ENCODE peak calls at places on chromosomes 3 and 15, in nine cellular contexts. One of them, this sample, is unnamed.

GRCh38 chr3:158727499-158728377 is 4.5 kb downstream of the RARRES1 start:
- DNase-seq in MCF 10A: peak
- DNase-seq in suprapubic skin: no peak
- DNase-seq in nephron progenitor cell: peak
- DNase-seq in GM20000: peak
- DNase-seq in cardiac fibroblast: peak
- DNase-seq in progenitor cell of endocrine pancreas: peak
- DNase-seq in neural crest cell: peak
- DNase-seq in ascending aorta: peak
- DNase-seq in this sample: no peak

GRCh38 chr3:40770046-40770445 is 245.3 kb downstream of the ZNF621 start:
- DNase-seq in MCF 10A: no peak
- DNase-seq in neural crest cell: no peak
- DNase-seq in ascending aorta: no peak
- DNase-seq in cardiac fibroblast: no peak
- DNase-seq in progenitor cell of endocrine pancreas: no peak
- DNase-seq in nephron progenitor cell: no peak
- DNase-seq in suprapubic skin: no peak
- DNase-seq in GM20000: no peak
- DNase-seq in this sample: no peak

GRCh38 chr15:74294010-74294409 is 57.9 kb downstream of the CCDC33 start:
- DNase-seq in nephron progenitor cell: no peak
- DNase-seq in MCF 10A: no peak
- DNase-seq in ascending aorta: no peak
- DNase-seq in progenitor cell of endocrine pancreas: no peak
- DNase-seq in cardiac fibroblast: no peak
- DNase-seq in GM20000: no peak
- DNase-seq in suprapubic skin: no peak
- DNase-seq in neural crest cell: no peak
- DNase-seq in this sample: no peak

GRCh38 chr3:24259901-24260512 is 234.6 kb downstream of the THRB start:
- DNase-seq in cardiac fibroblast: peak
- DNase-seq in MCF 10A: peak
- DNase-seq in neural crest cell: no peak
- DNase-seq in suprapubic skin: no peak
- DNase-seq in nephron progenitor cell: no peak
- DNase-seq in progenitor cell of endocrine pancreas: no peak
- DNase-seq in GM20000: no peak
- DNase-seq in ascending aorta: peak
- DNase-seq in this sample: no peak

GRCh38 chr15:63203451-63204090 is 14.2 kb downstream of the RAB8B start:
- DNase-seq in ascending aorta: no peak
- DNase-seq in GM20000: no peak
- DNase-seq in neural crest cell: no peak
- DNase-seq in cardiac fibroblast: no peak
- DNase-seq in MCF 10A: no peak
- DNase-seq in nephron progenitor cell: no peak
- DNase-seq in progenitor cell of endocrine pancreas: no peak
- DNase-seq in suprapubic skin: no peak
- DNase-seq in this sample: no peak

GRCh38 chr15:36936652-36937051 is 163.7 kb downstream of the MEIS2 start:
- DNase-seq in progenitor cell of endocrine pancreas: no peak
- DNase-seq in ascending aorta: no peak
- DNase-seq in MCF 10A: no peak
- DNase-seq in neural crest cell: no peak
- DNase-seq in nephron progenitor cell: no peak
- DNase-seq in cardiac fibroblast: peak
- DNase-seq in GM20000: no peak
- DNase-seq in suprapubic skin: no peak
- DNase-seq in this sample: no peak

GRCh38 chr3:184737641-184738518 is 26.0 kb upstream of the MAGEF1 start:
- DNase-seq in progenitor cell of endocrine pancreas: no peak
- DNase-seq in MCF 10A: peak
- DNase-seq in ascending aorta: peak
- DNase-seq in nephron progenitor cell: no peak
- DNase-seq in suprapubic skin: peak
- DNase-seq in GM20000: no peak
- DNase-seq in cardiac fibroblast: peak
- DNase-seq in neural crest cell: no peak
- DNase-seq in this sample: peak

GRCh38 chr15:85112997-85113396 is 131.3 kb downstream of the PDE8A start:
- DNase-seq in MCF 10A: no peak
- DNase-seq in GM20000: no peak
- DNase-seq in suprapubic skin: no peak
- DNase-seq in nephron progenitor cell: no peak
- DNase-seq in cardiac fibroblast: no peak
- DNase-seq in progenitor cell of endocrine pancreas: no peak
- DNase-seq in ascending aorta: no peak
- DNase-seq in neural crest cell: no peak
- DNase-seq in this sample: no peak

GRCh38 chr3:170524072-170524471 is 61.8 kb downstream of the SLC7A14 start:
- DNase-seq in cardiac fibroblast: no peak
- DNase-seq in ascending aorta: no peak
- DNase-seq in suprapubic skin: no peak
- DNase-seq in progenitor cell of endocrine pancreas: no peak
- DNase-seq in MCF 10A: no peak
- DNase-seq in neural crest cell: no peak
- DNase-seq in GM20000: no peak
- DNase-seq in nephron progenitor cell: no peak
- DNase-seq in this sample: no peak

GRCh38 chr3:160018959-160019358 is 30.3 kb downstream of the IL12A start:
- DNase-seq in neural crest cell: no peak
- DNase-seq in cardiac fibroblast: no peak
- DNase-seq in ascending aorta: no peak
- DNase-seq in GM20000: no peak
- DNase-seq in progenitor cell of endocrine pancreas: no peak
- DNase-seq in nephron progenitor cell: no peak
- DNase-seq in suprapubic skin: no peak
- DNase-seq in MCF 10A: no peak
- DNase-seq in this sample: no peak

GRCh38 chr3:12598890-12599289 is 42.0 kb downstream of the MKRN2 start:
- DNase-seq in suprapubic skin: no peak
- DNase-seq in ascending aorta: no peak
- DNase-seq in progenitor cell of endocrine pancreas: no peak
- DNase-seq in MCF 10A: no peak
- DNase-seq in neural crest cell: no peak
- DNase-seq in nephron progenitor cell: no peak
- DNase-seq in GM20000: no peak
- DNase-seq in cardiac fibroblast: no peak
- DNase-seq in this sample: no peak

GRCh38 chr3:12603969-12604368 is 47.1 kb downstream of the MKRN2 start:
- DNase-seq in cardiac fibroblast: no peak
- DNase-seq in nephron progenitor cell: no peak
- DNase-seq in ascending aorta: no peak
- DNase-seq in neural crest cell: no peak
- DNase-seq in GM20000: no peak
- DNase-seq in MCF 10A: no peak
- DNase-seq in progenitor cell of endocrine pancreas: no peak
- DNase-seq in suprapubic skin: no peak
- DNase-seq in this sample: no peak

GRCh38 chr3:12601072-12601471 is 44.2 kb downstream of the MKRN2 start:
- DNase-seq in ascending aorta: no peak
- DNase-seq in nephron progenitor cell: no peak
- DNase-seq in neural crest cell: no peak
- DNase-seq in MCF 10A: no peak
- DNase-seq in GM20000: no peak
- DNase-seq in progenitor cell of endocrine pancreas: no peak
- DNase-seq in suprapubic skin: no peak
- DNase-seq in cardiac fibroblast: peak
- DNase-seq in this sample: no peak
- TF ChIP-seq CTCF in ascending aorta: peak
- TF ChIP-seq CTCF in nephron progenitor cell: no peak
- TF ChIP-seq CTCF in neural crest cell: no peak
- TF ChIP-seq CTCF in MCF 10A: no peak
- TF ChIP-seq CTCF in GM20000: no peak
- TF ChIP-seq CTCF in progenitor cell of endocrine pancreas: no peak
- TF ChIP-seq CTCF in suprapubic skin: no peak
- TF ChIP-seq CTCF in cardiac fibroblast: peak
- TF ChIP-seq CTCF in this sample: peak

GRCh38 chr3:186257866-186258265 is 104.2 kb downstream of the DGKG start:
- DNase-seq in cardiac fibroblast: peak
- DNase-seq in progenitor cell of endocrine pancreas: no peak
- DNase-seq in MCF 10A: no peak
- DNase-seq in nephron progenitor cell: no peak
- DNase-seq in ascending aorta: no peak
- DNase-seq in neural crest cell: no peak
- DNase-seq in GM20000: no peak
- DNase-seq in suprapubic skin: no peak
- DNase-seq in this sample: no peak

GRCh38 chr3:186251948-186252619 is 110.0 kb downstream of the DGKG start:
- DNase-seq in MCF 10A: peak
- DNase-seq in ascending aorta: no peak
- DNase-seq in GM20000: no peak
- DNase-seq in progenitor cell of endocrine pancreas: no peak
- DNase-seq in neural crest cell: no peak
- DNase-seq in nephron progenitor cell: no peak
- DNase-seq in suprapubic skin: no peak
- DNase-seq in cardiac fibroblast: no peak
- DNase-seq in this sample: no peak

GRCh38 chr3:186255703-186256331 is 106.2 kb downstream of the DGKG start:
- DNase-seq in neural crest cell: no peak
- DNase-seq in progenitor cell of endocrine pancreas: no peak
- DNase-seq in nephron progenitor cell: peak
- DNase-seq in GM20000: peak
- DNase-seq in cardiac fibroblast: no peak
- DNase-seq in suprapubic skin: no peak
- DNase-seq in MCF 10A: peak
- DNase-seq in ascending aorta: peak
- DNase-seq in this sample: no peak

GRCh38 chr3:186258968-186259367 is 103.1 kb downstream of the DGKG start:
- DNase-seq in cardiac fibroblast: no peak
- DNase-seq in suprapubic skin: no peak
- DNase-seq in progenitor cell of endocrine pancreas: no peak
- DNase-seq in neural crest cell: no peak
- DNase-seq in ascending aorta: no peak
- DNase-seq in MCF 10A: no peak
- DNase-seq in nephron progenitor cell: no peak
- DNase-seq in GM20000: no peak
- DNase-seq in this sample: no peak

GRCh38 chr3:186254676-186255665 is 107.1 kb downstream of the DGKG start:
- DNase-seq in nephron progenitor cell: no peak
- DNase-seq in suprapubic skin: no peak
- DNase-seq in ascending aorta: peak
- DNase-seq in progenitor cell of endocrine pancreas: no peak
- DNase-seq in GM20000: peak
- DNase-seq in cardiac fibroblast: peak
- DNase-seq in neural crest cell: no peak
- DNase-seq in MCF 10A: no peak
- DNase-seq in this sample: no peak
- TF ChIP-seq CTCF in nephron progenitor cell: no peak
- TF ChIP-seq CTCF in suprapubic skin: no peak
- TF ChIP-seq CTCF in ascending aorta: no peak
- TF ChIP-seq CTCF in progenitor cell of endocrine pancreas: no peak
- TF ChIP-seq CTCF in GM20000: no peak
- TF ChIP-seq CTCF in cardiac fibroblast: no peak
- TF ChIP-seq CTCF in neural crest cell: no peak
- TF ChIP-seq CTCF in MCF 10A: no peak
- TF ChIP-seq CTCF in this sample: no peak

DNA sequence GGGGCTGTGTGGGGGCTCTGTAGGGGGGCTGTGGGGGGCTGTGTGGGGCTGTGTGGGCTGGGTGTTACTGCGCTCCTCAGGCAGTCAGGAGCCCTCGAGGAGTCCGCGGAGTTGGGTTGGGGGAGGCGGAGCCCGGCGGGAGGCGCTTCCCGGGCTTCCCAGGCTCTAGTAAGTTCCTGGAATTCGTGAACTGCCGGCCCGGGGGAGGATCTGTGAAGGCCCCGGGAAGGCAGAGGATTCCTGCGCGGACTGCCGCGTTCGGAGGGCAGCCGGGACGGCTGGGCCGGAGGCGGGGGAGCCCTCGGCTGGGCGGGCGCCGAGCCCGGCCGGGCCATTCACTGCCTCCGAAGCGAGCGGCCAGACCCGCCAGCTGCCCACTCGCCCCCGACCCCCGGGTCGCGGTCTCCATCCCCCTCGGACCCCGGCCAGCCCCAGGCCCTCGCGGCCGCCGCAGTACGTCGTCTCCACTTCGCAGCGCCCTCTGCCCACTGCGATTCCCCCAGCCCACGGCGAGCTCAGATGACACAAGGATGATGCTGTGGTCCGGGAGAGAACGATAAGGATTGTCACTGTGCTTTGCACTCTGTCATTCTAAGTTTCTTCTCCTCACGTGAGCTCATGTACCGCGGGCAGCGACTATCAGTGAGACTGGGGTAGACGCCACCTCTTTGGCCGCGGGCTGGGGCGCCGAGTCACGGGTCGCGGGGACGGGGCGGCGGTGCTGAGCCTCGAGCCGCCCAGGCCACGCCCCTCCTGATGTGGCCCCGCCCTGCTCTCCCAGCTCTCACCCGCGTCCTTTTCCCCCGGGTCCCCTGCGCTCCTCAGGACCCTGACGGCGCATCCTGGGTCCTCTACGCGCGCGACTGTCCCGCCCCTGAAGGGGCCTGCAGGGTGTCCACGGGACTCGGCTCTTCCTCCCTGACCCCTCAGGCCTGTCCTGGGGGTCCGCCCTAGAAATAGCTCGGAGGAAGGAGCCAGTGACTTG is 65.3 kb downstream of the KLF13 start:
- DNase-seq in cardiac fibroblast: peak
- DNase-seq in ascending aorta: peak
- DNase-seq in MCF 10A: peak
- DNase-seq in GM20000: peak
- DNase-seq in nephron progenitor cell: peak
- DNase-seq in suprapubic skin: peak
- DNase-seq in neural crest cell: peak
- DNase-seq in progenitor cell of endocrine pancreas: peak
- DNase-seq in this sample: no peak
- TF ChIP-seq CTCF in cardiac fibroblast: no peak
- TF ChIP-seq CTCF in ascending aorta: no peak
- TF ChIP-seq CTCF in MCF 10A: no peak
- TF ChIP-seq CTCF in GM20000: no peak
- TF ChIP-seq CTCF in nephron progenitor cell: no peak
- TF ChIP-seq CTCF in suprapubic skin: no peak
- TF ChIP-seq CTCF in neural crest cell: no peak
- TF ChIP-seq CTCF in progenitor cell of endocrine pancreas: no peak
- TF ChIP-seq CTCF in this sample: peak

GRCh38 chr3:114790752-114791151 is 356.3 kb downstream of the ZBTB20 start:
- DNase-seq in ascending aorta: no peak
- DNase-seq in nephron progenitor cell: no peak
- DNase-seq in suprapubic skin: no peak
- DNase-seq in progenitor cell of endocrine pancreas: no peak
- DNase-seq in cardiac fibroblast: no peak
- DNase-seq in neural crest cell: no peak
- DNase-seq in MCF 10A: no peak
- DNase-seq in GM20000: no peak
- DNase-seq in this sample: no peak
- TF ChIP-seq CTCF in ascending aorta: no peak
- TF ChIP-seq CTCF in nephron progenitor cell: no peak
- TF ChIP-seq CTCF in suprapubic skin: no peak
- TF ChIP-seq CTCF in progenitor cell of endocrine pancreas: no peak
- TF ChIP-seq CTCF in cardiac fibroblast: no peak
- TF ChIP-seq CTCF in neural crest cell: no peak
- TF ChIP-seq CTCF in MCF 10A: no peak
- TF ChIP-seq CTCF in GM20000: no peak
- TF ChIP-seq CTCF in this sample: no peak

DNA sequence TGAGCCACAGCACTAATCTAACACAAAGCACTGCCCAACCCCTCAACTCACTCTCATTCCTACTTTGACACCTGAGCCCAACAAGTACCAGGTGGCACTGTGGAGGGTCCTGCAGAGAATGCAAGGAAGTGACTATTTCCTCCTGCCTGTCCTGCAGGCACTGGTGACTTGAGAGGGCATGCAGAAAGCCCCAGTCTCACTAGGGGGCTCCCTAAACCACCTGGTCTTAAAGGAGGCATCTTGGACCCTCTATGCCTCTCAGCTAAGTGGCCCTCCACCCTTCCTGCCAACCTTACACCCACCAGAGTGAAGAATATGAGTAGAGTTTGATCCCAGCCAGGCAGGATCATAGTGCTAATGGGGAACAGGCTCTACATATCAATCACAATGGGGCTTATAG is 15.2 kb downstream of the TRAIP start:
- DNase-seq in cardiac fibroblast: peak
- DNase-seq in MCF 10A: peak
- DNase-seq in neural crest cell: peak
- DNase-seq in suprapubic skin: no peak
- DNase-seq in progenitor cell of endocrine pancreas: no peak
- DNase-seq in nephron progenitor cell: peak
- DNase-seq in ascending aorta: no peak
- DNase-seq in GM20000: no peak
- DNase-seq in this sample: no peak
- TF ChIP-seq CTCF in cardiac fibroblast: peak
- TF ChIP-seq CTCF in MCF 10A: no peak
- TF ChIP-seq CTCF in neural crest cell: peak
- TF ChIP-seq CTCF in suprapubic skin: no peak
- TF ChIP-seq CTCF in progenitor cell of endocrine pancreas: peak
- TF ChIP-seq CTCF in nephron progenitor cell: peak
- TF ChIP-seq CTCF in ascending aorta: peak
- TF ChIP-seq CTCF in GM20000: peak
- TF ChIP-seq CTCF in this sample: peak

This sample was measured in chondrocyte.